ENCODE peak calls at places on chromosomes 5 and 9, in four cellular contexts. T is stimulated activated naive CD8-positive, alpha-beta T cell treated with anti-CD3 and anti-CD28 coated beads, Interleukin-15, Interleukin-2, amounts not matched to agents 100 U/mL and 50 U/mL, for 24 hours; Q is A172; G is astrocyte of the spinal cord. M is an unnamed sample.

GRCh38 chr5:172530406-172530805 is 76.1 kb upstream of the SH3PXD2B start:
- DNase-seq in Q (no peak), T (no peak), G (no peak), M (no peak)

GRCh38 chr9:37936376-37936775 is 32.4 kb upstream of the SLC25A51 start:
- DNase-seq in Q (no peak), G (no peak), T (no peak), M (no peak)

GRCh38 chr5:53337827-53338226 is 142.6 kb upstream of the FST start:
- DNase-seq in G (no peak), Q (no peak), T (no peak), M (no peak)

GRCh38 chr9:108704156-108704852 is 151.5 kb downstream of the ACTL7B start:
- DNase-seq in T (no peak), Q (no peak), G (peak; percentile 5), M (no peak)

GRCh38 chr9:21789541-21790037 is 12.8 kb upstream of the MTAP start:
- DNase-seq in G (peak; percentile 95), T (peak; percentile 48), Q (no peak), M (peak; percentile 91)

GRCh38 chr5:138439537-138440225 is 824 bp downstream of the REEP2 start:
- DNase-seq in T (no peak), Q (peak; percentile 7), G (peak; percentile 6), M (no peak)

GRCh38 chr9:90842984-90843383 is 41.4 kb downstream of the SYK start:
- DNase-seq in T (no peak), G (no peak), Q (no peak), M (no peak)

GRCh38 chr5:91383956-91384300 is 811 bp upstream of the ARRDC3 start:
- DNase-seq in T (no peak), G (no peak), Q (peak; percentile 30), M (peak; percentile 53)

GRCh38 chr5:168179185-168179584 is 112.3 kb upstream of the WWC1 start:
- DNase-seq in Q (no peak), G (no peak), T (no peak), M (peak; percentile 64)

GRCh38 chr9:91395106-91395552 is 28.5 kb downstream of the NFIL3 start:
- DNase-seq in Q (no peak), T (no peak), G (no peak), M (peak; percentile 78)

GRCh38 chr5:133348406-133348805 is 263.9 kb downstream of the FSTL4 start:
- DNase-seq in T (no peak), G (no peak), Q (no peak), M (no peak)

GRCh38 chr5:40405985-40406384 is 273.7 kb upstream of the PTGER4 start:
- DNase-seq in G (no peak), Q (no peak), T (no peak), M (no peak)

M was measured in renal cortical epithelial cell.